ENCODE peak calls at places on chromosomes 2 and 18, in four cellular contexts. K is HepG2, B is GM12878, E is K562. C is an unnamed sample.

GRCh38 chr2:130829020-130829419 is 7.7 kb upstream of the ARHGEF4 start:
- DNase-seq in E (no peak), B (no peak), K (no peak), C (no peak)

GRCh38 chr18:62118324-62118723 is 68.5 kb downstream of the PIGN start:
- DNase-seq in B (no peak), K (no peak), E (no peak), C (no peak)

GRCh38 chr2:169507698-169508097 is 1.8 kb upstream of the KLHL41 start:
- DNase-seq in B (no peak), E (no peak), K (peak; percentile 58), C (no peak)

GRCh38 chr2:225113356-225114015 is 71.2 kb upstream of the DOCK10 start:
- DNase-seq in K (no peak), E (no peak), B (no peak), C (no peak)

GRCh38 chr2:10548626-10549025 is 100.5 kb upstream of the ODC1 start:
- DNase-seq in E (peak; percentile 34), K (no peak), B (no peak), C (no peak)

GRCh38 chr2:28276807-28277206 is 115.9 kb upstream of the FOSL2 start:
- DNase-seq in E (no peak), B (no peak), K (no peak), C (no peak)

GRCh38 chr2:85132392-85132791 is 800 bp upstream of the TCF7L1 start:
- DNase-seq in E (no peak), B (no peak), K (no peak), C (peak; percentile 30)

GRCh38 chr2:144426981-144427479 is 92.9 kb downstream of the ZEB2 start:
- DNase-seq in B (no peak), K (peak; percentile 82), E (no peak), C (no peak)

DNA sequence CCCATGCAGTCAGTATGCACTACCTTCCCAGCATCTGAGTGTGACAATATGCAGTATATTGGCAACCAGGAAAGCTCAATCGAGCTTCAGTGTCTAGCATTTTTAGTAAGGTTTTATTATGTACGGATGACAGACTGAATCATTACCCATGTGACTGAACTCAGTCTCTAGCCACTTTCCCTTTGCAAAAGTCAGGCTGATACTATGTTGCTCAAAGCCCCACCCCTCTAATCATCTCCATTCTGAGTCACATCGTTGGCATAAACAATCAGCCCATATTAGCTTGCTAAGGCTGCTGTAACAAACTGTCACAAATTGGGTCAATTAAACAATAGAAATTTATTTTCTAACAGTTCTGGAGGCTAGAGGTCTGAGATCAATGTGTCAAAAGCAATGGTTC is 25.8 kb upstream of the SRD5A2 start:
- DNase-seq in B (no peak), E (no peak), K (no peak), C (no peak)
- TF ChIP-seq FOXM1 in B (no peak), E (no peak), K (no peak), C (no peak)

GRCh38 chr2:11683486-11683885 is 13.5 kb upstream of the NTSR2 start:
- DNase-seq in B (no peak), K (no peak), E (no peak), C (no peak)
- TF ChIP-seq BHLHE40 in B (no peak), K (no peak), E (no peak), C (no peak)

GRCh38 chr2:168064011-168064998 is 183.1 kb downstream of the STK39 start:
- DNase-seq in E (no peak), K (no peak), B (no peak), C (no peak)
- TF ChIP-seq FOXM1 in E (no peak), K (no peak), B (no peak), C (no peak)

GRCh38 chr2:234816491-234816890 is 135.3 kb upstream of the SH3BP4 start:
- DNase-seq in E (no peak), K (no peak), B (no peak), C (no peak)
- TF ChIP-seq BHLHE40 in E (no peak), K (no peak), B (no peak), C (no peak)

GRCh38 chr2:113124181-113124961 is 3.0 kb upstream of the IL1RN start:
- DNase-seq in E (no peak), B (peak; percentile 38), K (peak; percentile 23), C (no peak)
- TF ChIP-seq FOXM1 in E (no peak), B (peak; percentile 30), K (no peak), C (no peak)

DNA sequence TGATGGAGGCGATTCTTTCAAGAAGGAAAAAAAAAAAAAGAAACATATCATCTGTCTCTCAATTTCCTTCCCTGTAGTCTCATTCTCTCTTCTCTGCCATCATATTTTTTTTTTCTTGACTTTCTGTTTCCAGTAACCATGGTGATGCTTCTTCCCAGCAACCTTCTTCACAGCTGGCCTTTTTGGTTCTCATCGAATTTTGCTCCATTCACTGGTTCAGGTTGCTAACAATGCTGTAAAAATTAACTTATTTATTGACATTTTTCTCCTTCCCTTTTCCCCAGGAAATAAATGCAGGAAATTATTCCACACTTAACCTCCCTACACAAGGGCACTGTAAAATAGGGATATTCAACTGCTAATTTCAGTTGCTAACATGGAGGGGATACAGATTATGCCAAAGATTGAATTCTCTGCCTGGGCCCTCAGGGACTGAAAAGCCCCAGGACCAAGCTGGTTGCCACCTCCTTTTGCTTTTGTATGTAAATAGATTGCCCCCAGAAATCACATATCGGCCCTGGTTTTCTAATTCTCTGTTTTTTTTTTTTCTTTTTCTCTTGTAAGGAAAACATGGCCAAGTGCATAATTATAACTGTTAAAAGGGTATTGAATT is 154.7 kb downstream of the MAP2 start:
- DNase-seq in B (no peak), K (no peak), E (no peak), C (no peak)
- TF ChIP-seq BHLHE40 in B (no peak), K (no peak), E (no peak), C (no peak)

GRCh38 chr2:164868563-164869419 is 27.2 kb upstream of the COBLL1 start:
- DNase-seq in E (no peak), B (no peak), K (no peak), C (no peak)
- TF ChIP-seq FOXM1 in E (no peak), B (no peak), K (no peak), C (no peak)

DNA sequence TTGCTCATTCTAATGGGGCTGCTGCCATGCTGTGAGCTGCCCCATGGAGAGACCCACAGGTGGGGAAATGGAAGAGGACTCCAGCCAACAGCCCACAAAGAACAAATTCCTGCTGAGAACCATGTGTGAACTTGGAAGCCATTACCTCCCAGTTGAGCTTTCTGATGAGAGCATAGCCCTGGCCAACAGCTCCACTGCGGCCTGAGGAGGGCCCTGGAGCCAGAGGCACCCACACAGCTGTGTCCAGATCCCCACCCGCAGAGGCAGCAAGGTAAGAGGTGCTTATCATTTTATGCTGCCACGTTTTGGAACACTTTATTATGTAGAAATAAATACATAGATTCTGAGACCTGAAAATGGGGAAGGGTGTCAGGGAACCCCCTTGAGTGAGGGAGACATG is 44.2 kb upstream of the OTOS start:
- DNase-seq in K (no peak), E (no peak), B (no peak), C (no peak)
- TF ChIP-seq BHLHE40 in K (no peak), E (no peak), B (no peak), C (no peak)

GRCh38 chr18:74097803-74098202 is 49.8 kb downstream of the FBXO15 start:
- DNase-seq in E (no peak), B (no peak), K (no peak), C (no peak)

DNA sequence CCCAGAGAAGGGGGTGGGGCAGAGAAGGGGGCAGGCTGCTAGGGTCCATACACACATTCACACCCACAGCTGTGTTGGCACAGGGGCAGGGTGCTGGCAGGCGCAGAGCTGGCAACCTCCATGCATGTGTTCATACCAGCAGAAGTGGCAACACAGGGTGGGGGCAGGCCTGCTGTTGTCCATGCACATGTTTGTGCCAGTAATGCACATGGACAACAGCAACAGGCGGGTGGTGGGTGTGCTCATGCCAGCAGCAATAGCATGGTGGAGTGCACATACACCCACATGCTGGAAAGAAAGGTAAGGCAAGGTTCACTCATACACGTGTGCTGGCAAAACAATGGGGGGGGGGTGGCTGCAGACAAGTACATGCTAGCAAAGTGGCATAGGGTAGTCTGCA is 54.7 kb downstream of the FBXO15 start:
- DNase-seq in E (no peak), B (no peak), K (no peak), C (no peak)
- TF ChIP-seq FOXM1 in E (no peak), B (no peak), K (no peak), C (no peak)

GRCh38 chr2:19348692-19349091 is 9.7 kb downstream of the OSR1 start:
- DNase-seq in K (no peak), E (no peak), B (no peak), C (no peak)
- TF ChIP-seq BHLHE40 in K (no peak), E (no peak), B (no peak), C (no peak)

C was measured in HEK293T.